ENCODE peak calls at places on chromosomes 7 and 10, in five cellular contexts. P is PC-3, R is HCT116, D is body of pancreas, L is hepatocyte. T is an unnamed sample. For H3K9me3, the result is how much of the 10 kb centered on the place peaks cover.

GRCh38 chr7:152383341-152384234 is 52.2 kb downstream of the KMT2C start:
- DNase-seq in P (no peak), R (no peak), D (no peak), L (no peak), T (no peak)

GRCh38 chr10:43856299-43856698 is 207.6 kb upstream of the ZNF32 start:
- DNase-seq in P (no peak), R (no peak), D (no peak), L (no peak), T (no peak)

GRCh38 chr7:83849135-83849534 is 200.2 kb upstream of the SEMA3E start:
- DNase-seq in P (no peak), R (no peak), D (no peak), L (peak), T (no peak)

GRCh38 chr10:46232666-46233065 is 54.1 kb upstream of the ANTXRL start:
- DNase-seq in P (no peak), R (no peak), D (no peak), L (no peak), T (no peak)

GRCh38 chr10:29067628-29068027 is 221.2 kb upstream of the LYZL1 start:
- DNase-seq in P (no peak), R (no peak), D (no peak), L (no peak), T (no peak)

GRCh38 chr10:121772890-121773289 is 154.9 kb downstream of the ATE1 start:
- DNase-seq in P (no peak), R (no peak), D (no peak), L (peak), T (no peak)

GRCh38 chr10:23158370-23158769 is 33.7 kb upstream of the PTF1A start:
- DNase-seq in P (peak), R (peak), D (peak), L (peak), T (no peak)

GRCh38 chr7:82234457-82235049 is 209.0 kb downstream of the CACNA2D1 start:
- DNase-seq in P (peak), R (peak), D (no peak), L (peak), T (no peak)

GRCh38 chr10:22927661-22928403 is at the start of gene ARMC3:
- DNase-seq in P (peak), R (peak), D (peak), L (peak), T (peak)

GRCh38 chr7:132461043-132461592 is 115.2 kb downstream of the PLXNA4 start:
- DNase-seq in P (no peak), R (no peak), D (no peak), L (no peak), T (no peak)

GRCh38 chr7:80165177-80165576 is 30.5 kb downstream of the GNAI1 start:
- DNase-seq in P (no peak), R (no peak), D (no peak), L (no peak), T (no peak)

GRCh38 chr10:72889391-72889831 is 4.1 kb upstream of the OIT3 start:
- DNase-seq in P (peak), R (no peak), D (no peak), L (no peak), T (no peak)

GRCh38 chr7:101629171-101629570 is at the start of gene MYL10:
- DNase-seq in P (no peak), R (no peak), D (no peak), L (no peak), T (no peak)

GRCh38 chr7:144653449-144653848 is 182.4 kb downstream of the TPK1 start:
- DNase-seq in P (no peak), R (no peak), D (no peak), L (no peak), T (no peak)

GRCh38 chr7:155211761-155212160 is 85.9 kb upstream of the INSIG1 start:
- DNase-seq in P (no peak), R (no peak), D (no peak), L (no peak), T (no peak)

GRCh38 chr10:79316671-79317431 is 30.4 kb upstream of the PPIF start:
- DNase-seq in P (peak), R (no peak), D (no peak), L (no peak), T (no peak)

GRCh38 chr10:23294638-23295247 is 49.9 kb downstream of the C10orf67 start:
- DNase-seq in P (peak), R (peak), D (no peak), L (no peak), T (no peak)

GRCh38 chr10:89556590-89556989 is 21.2 kb upstream of the SLC16A12 start:
- DNase-seq in P (peak), R (no peak), D (no peak), L (no peak), T (no peak)

GRCh38 chr10:24680647-24681475 is 42.8 kb downstream of the ARHGAP21 start:
- DNase-seq in P (peak), R (no peak), D (no peak), L (no peak), T (no peak)

GRCh38 chr10:73509695-73510094 is 13.9 kb upstream of the PPP3CB start:
- DNase-seq in P (no peak), R (no peak), D (no peak), L (no peak), T (no peak)

GRCh38 chr7:50335795-50336754 is 31.6 kb downstream of the IKZF1 start:
- DNase-seq in P (no peak), R (no peak), D (no peak), L (no peak), T (no peak)

GRCh38 chr10:7544203-7544602 is 122.6 kb downstream of the ITIH5 start:
- DNase-seq in P (no peak), R (no peak), D (no peak), L (no peak), T (no peak)

GRCh38 chr10:101495324-101495925 is 92.6 kb downstream of the POLL start:
- DNase-seq in P (peak), R (peak), D (no peak), L (peak), T (no peak)

GRCh38 chr7:83020171-83020570 is 142.5 kb downstream of the PCLO start:
- DNase-seq in P (no peak), R (no peak), D (no peak), L (no peak), T (no peak)

DNA sequence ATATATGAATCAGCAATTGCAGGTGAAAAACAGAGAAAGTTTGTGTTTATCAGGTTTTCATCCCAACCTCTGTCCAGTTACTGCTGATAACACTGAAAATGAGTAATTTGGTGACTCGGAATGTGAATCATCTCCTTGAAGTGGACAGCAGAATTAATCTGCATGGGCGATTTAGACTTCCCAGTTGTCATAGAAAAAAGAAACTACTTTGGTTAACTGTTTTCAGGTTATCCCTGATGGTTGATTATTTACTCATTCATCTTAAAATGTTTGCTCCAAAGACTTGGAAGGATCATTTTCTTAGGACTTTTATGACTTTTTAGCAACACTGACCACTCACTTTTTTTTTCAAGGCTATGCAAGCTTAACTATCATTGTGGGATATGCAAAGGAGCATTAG is 504.1 kb upstream of the ANKRD30A start:
- DNase-seq in P (peak), R (no peak), D (no peak), L (no peak), T (no peak)
- H3K9me3 ChIP-seq in P (under half), R (under half), D (under half), L (under half), T (under half)

GRCh38 chr10:103040424-103040823 is 122.3 kb downstream of the CNNM2 start:
- DNase-seq in P (peak), R (no peak), D (no peak), L (no peak), T (no peak)

GRCh38 chr10:103044942-103045489 is 126.9 kb downstream of the CNNM2 start:
- DNase-seq in P (no peak), R (no peak), D (no peak), L (no peak), T (no peak)

GRCh38 chr10:103041391-103041790 is 123.3 kb downstream of the CNNM2 start:
- DNase-seq in P (no peak), R (no peak), D (no peak), L (no peak), T (no peak)

GRCh38 chr10:103042129-103042528 is 124.0 kb downstream of the CNNM2 start:
- DNase-seq in P (no peak), R (no peak), D (no peak), L (no peak), T (no peak)

GRCh38 chr10:103042908-103043307 is 124.8 kb downstream of the CNNM2 start:
- DNase-seq in P (no peak), R (no peak), D (no peak), L (no peak), T (no peak)
- H3K27ac ChIP-seq in P (no peak), R (no peak), D (no peak), L (no peak), T (no peak)

GRCh38 chr7:117623606-117624005 is 143.8 kb downstream of the CFTR start:
- DNase-seq in P (no peak), R (no peak), D (no peak), L (no peak), T (no peak)
- H3K9me3 ChIP-seq in P (under half), R (under half), D (under half), L (under half), T (under half)

GRCh38 chr10:6299234-6299633 is 96.5 kb downstream of the PFKFB3 start:
- DNase-seq in P (peak), R (peak), D (peak), L (peak), T (no peak)

GRCh38 chr10:6298428-6298827 is 95.7 kb downstream of the PFKFB3 start:
- DNase-seq in P (no peak), R (no peak), D (no peak), L (no peak), T (no peak)

GRCh38 chr10:6297951-6298381 is 95.2 kb downstream of the PFKFB3 start:
- DNase-seq in P (peak), R (no peak), D (no peak), L (no peak), T (no peak)

GRCh38 chr10:6297522-6297921 is 94.8 kb downstream of the PFKFB3 start:
- DNase-seq in P (no peak), R (no peak), D (no peak), L (no peak), T (no peak)

GRCh38 chr10:6296456-6297214 is 93.9 kb downstream of the PFKFB3 start:
- DNase-seq in P (no peak), R (no peak), D (no peak), L (no peak), T (no peak)
- H3K27ac ChIP-seq in P (no peak), R (peak), D (no peak), L (peak), T (no peak)

GRCh38 chr10:109027534-109028185 is 895.7 kb downstream of the XPNPEP1 start:
- DNase-seq in P (no peak), R (no peak), D (no peak), L (no peak), T (no peak)
- H3K9me3 ChIP-seq in P (under half), R (under half), D (under half), L (under half), T (under half)

DNA sequence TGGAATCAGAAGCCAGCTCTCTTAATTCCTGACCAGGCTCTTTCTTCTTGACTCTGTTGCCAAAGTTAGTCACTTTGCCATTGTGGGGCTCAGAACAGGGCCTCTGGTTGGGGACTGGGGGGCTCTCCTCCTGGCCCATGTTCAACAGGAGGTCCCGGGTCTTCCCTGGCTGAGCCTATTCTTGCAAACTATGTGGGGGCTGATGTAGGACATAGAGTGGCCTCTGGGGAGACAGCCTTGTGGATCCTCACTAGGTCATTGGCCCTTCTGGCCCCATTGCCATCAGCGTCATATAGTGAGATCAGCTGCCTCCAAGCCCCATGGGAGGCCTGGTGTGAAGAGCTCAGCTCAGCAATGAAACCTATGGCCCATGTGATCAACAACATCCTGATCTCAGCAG is 77.6 kb upstream of the LEP start:
- DNase-seq in P (no peak), R (no peak), D (no peak), L (no peak), T (no peak)
- H3K27ac ChIP-seq in P (peak), R (peak), D (no peak), L (no peak), T (no peak)

GRCh38 chr7:109308816-109309215 is 739.1 kb downstream of the DNAJB9 start:
- DNase-seq in P (no peak), R (no peak), D (no peak), L (no peak), T (no peak)
- H3K9me3 ChIP-seq in P (under half), R (under half), D (under half), L (under half), T (under half)

T was measured in iPS DF 6.9.